ENCODE peak calls at places on chromosome 6, in four cellular contexts. One of them, this sample, is unnamed.

GRCh38 chr6:22621028-22621427 is 51.7 kb downstream of the HDGFL1 start:
- DNase-seq in NCI-H446: no peak
- DNase-seq in GM10248: no peak
- DNase-seq in activated T-helper 9 cell treated with anti-CD3 and anti-CD28 coated beads, Interleukin-2, amount 50 U/mL, for 16 hours: no peak
- DNase-seq in this sample: no peak

GRCh38 chr6:69785697-69786096 is 11.1 kb downstream of the LMBRD1 start:
- DNase-seq in GM10248: no peak
- DNase-seq in activated T-helper 9 cell treated with anti-CD3 and anti-CD28 coated beads, Interleukin-2, amount 50 U/mL, for 16 hours: no peak
- DNase-seq in NCI-H446: no peak
- DNase-seq in this sample: no peak

GRCh38 chr6:73236147-73236750 is 11.0 kb upstream of the KHDC1L start:
- DNase-seq in GM10248: no peak
- DNase-seq in activated T-helper 9 cell treated with anti-CD3 and anti-CD28 coated beads, Interleukin-2, amount 50 U/mL, for 16 hours: no peak
- DNase-seq in NCI-H446: no peak
- DNase-seq in this sample: no peak

GRCh38 chr6:36873612-36874011 is 991 bp downstream of the PPIL1 start:
- DNase-seq in activated T-helper 9 cell treated with anti-CD3 and anti-CD28 coated beads, Interleukin-2, amount 50 U/mL, for 16 hours: no peak
- DNase-seq in NCI-H446: no peak
- DNase-seq in GM10248: no peak
- DNase-seq in this sample: no peak

GRCh38 chr6:41680182-41680965 is 42.1 kb downstream of the MDFI start:
- DNase-seq in GM10248: no peak
- DNase-seq in activated T-helper 9 cell treated with anti-CD3 and anti-CD28 coated beads, Interleukin-2, amount 50 U/mL, for 16 hours: no peak
- DNase-seq in NCI-H446: no peak
- DNase-seq in this sample: no peak

GRCh38 chr6:142406131-142406530 is 104.3 kb downstream of the ADGRG6 start:
- DNase-seq in activated T-helper 9 cell treated with anti-CD3 and anti-CD28 coated beads, Interleukin-2, amount 50 U/mL, for 16 hours: no peak
- DNase-seq in GM10248: no peak
- DNase-seq in NCI-H446: no peak
- DNase-seq in this sample: no peak

GRCh38 chr6:75023634-75024033 is 182.2 kb downstream of the COL12A1 start:
- DNase-seq in GM10248: no peak
- DNase-seq in NCI-H446: no peak
- DNase-seq in activated T-helper 9 cell treated with anti-CD3 and anti-CD28 coated beads, Interleukin-2, amount 50 U/mL, for 16 hours: no peak
- DNase-seq in this sample: no peak

GRCh38 chr6:87847135-87847829 is 145.2 kb upstream of the AKIRIN2 start:
- DNase-seq in NCI-H446: no peak
- DNase-seq in GM10248: no peak
- DNase-seq in activated T-helper 9 cell treated with anti-CD3 and anti-CD28 coated beads, Interleukin-2, amount 50 U/mL, for 16 hours: no peak
- DNase-seq in this sample: no peak

GRCh38 chr6:101578306-101578705 is 184.8 kb downstream of the GRIK2 start:
- DNase-seq in NCI-H446: peak
- DNase-seq in GM10248: no peak
- DNase-seq in activated T-helper 9 cell treated with anti-CD3 and anti-CD28 coated beads, Interleukin-2, amount 50 U/mL, for 16 hours: no peak
- DNase-seq in this sample: no peak

GRCh38 chr6:144613859-144614258 is 328.7 kb downstream of the UTRN start:
- DNase-seq in GM10248: no peak
- DNase-seq in NCI-H446: no peak
- DNase-seq in activated T-helper 9 cell treated with anti-CD3 and anti-CD28 coated beads, Interleukin-2, amount 50 U/mL, for 16 hours: no peak
- DNase-seq in this sample: no peak